ENCODE peak calls at places on chromosomes 7 and 10, in nine cellular contexts. K is GF-D8; R is glomerular endothelial cell; D is CD4-positive, alpha-beta memory T cell; Q is NCI-H1048; G is HFFc6; H is NCI-H774; F is adrenal gland; U is iPS-NIHi11. T is an unnamed sample.

GRCh38 chr7:65339257-65339656 is 34.4 kb upstream of the ZNF92 start:
- DNase-seq in U (no peak), G (no peak), D (no peak), Q (no peak), H (no peak), K (no peak), F (no peak), R (no peak), T (no peak)

GRCh38 chr7:74029094-74029785 is 1.3 kb downstream of the ELN start:
- DNase-seq in Q (no peak), D (no peak), F (no peak), G (no peak), K (no peak), R (no peak), H (no peak), U (no peak), T (no peak)

GRCh38 chr7:129359176-129359575 is 75.1 kb upstream of the STRIP2 start:
- DNase-seq in D (no peak), F (no peak), H (no peak), K (no peak), G (no peak), R (no peak), U (no peak), Q (no peak), T (no peak)

GRCh38 chr10:43815486-43815885 is 166.8 kb upstream of the ZNF32 start:
- DNase-seq in D (no peak), K (no peak), R (no peak), G (no peak), F (no peak), U (no peak), H (no peak), Q (no peak), T (no peak)

GRCh38 chr10:62541811-62542210 is 167.6 kb downstream of the ZNF365 start:
- DNase-seq in F (peak; percentile 75), U (no peak), K (no peak), R (no peak), Q (no peak), G (no peak), H (no peak), D (no peak), T (no peak)

GRCh38 chr7:104979167-104979841 is 34.7 kb upstream of the KMT2E start:
- DNase-seq in R (no peak), Q (no peak), D (no peak), H (no peak), F (peak; percentile 57), G (peak; percentile 82), K (no peak), U (peak; percentile 52), T (peak; percentile 52)

GRCh38 chr10:58666024-58666423 is 153.4 kb downstream of the BICC1 start:
- DNase-seq in R (no peak), G (no peak), H (peak; percentile 38), U (no peak), Q (no peak), D (peak; percentile 26), K (no peak), F (peak; percentile 57), T (no peak)

GRCh38 chr7:17408245-17408903 is 109.9 kb downstream of the AHR start:
- DNase-seq in G (peak; percentile 88), H (no peak), F (peak; percentile 91), Q (no peak), R (no peak), K (peak; percentile 29), D (no peak), U (no peak), T (no peak)

GRCh38 chr10:21249435-21249834 is 276.0 kb downstream of the SKIDA1 start:
- DNase-seq in G (no peak), U (no peak), Q (no peak), F (no peak), R (no peak), K (no peak), D (no peak), H (no peak), T (no peak)

GRCh38 chr7:54961391-54961790 is 57.4 kb upstream of the EGFR start:
- DNase-seq in G (no peak), Q (no peak), U (no peak), R (no peak), F (no peak), H (no peak), K (no peak), D (no peak), T (no peak)

GRCh38 chr7:18494821-18495408 is 634 bp upstream of the HDAC9 start:
- DNase-seq in H (peak; percentile 23), U (no peak), Q (no peak), K (no peak), D (no peak), R (no peak), G (peak; percentile 53), F (no peak), T (no peak)

GRCh38 chr7:93622036-93622714 is 47.7 kb upstream of the CALCR start:
- DNase-seq in F (no peak), G (peak; percentile 25), K (no peak), R (no peak), U (peak; percentile 48), H (no peak), Q (no peak), D (no peak), T (peak; percentile 33)

GRCh38 chr10:4281207-4281825 is 496.3 kb upstream of the KLF6 start:
- DNase-seq in R (no peak), H (no peak), Q (no peak), K (no peak), F (no peak), U (no peak), G (no peak), D (no peak), T (no peak)

GRCh38 chr7:98056580-98056979 is 50.1 kb upstream of the LMTK2 start:
- DNase-seq in F (no peak), R (no peak), Q (no peak), D (no peak), G (no peak), H (no peak), K (no peak), U (no peak), T (no peak)

GRCh38 chr10:14191871-14192270 is 138.9 kb downstream of the FRMD4A start:
- DNase-seq in U (no peak), K (no peak), D (no peak), R (no peak), Q (no peak), H (no peak), G (no peak), F (no peak), T (no peak)

T was measured in NT2/D1.